ENCODE peak calls at places on chromosomes 2 and 18, in six cellular contexts. U is neural progenitor cell; H is iris pigment epithelial cell; S is amygdala; T is fibroblast of gingiva; M is naive thymus-derived CD8-positive, alpha-beta T cell. L is an unnamed sample.

GRCh38 chr18:80023173-80023572 is 11.1 kb upstream of the RBFA start:
- DNase-seq in U (peak; percentile 15), H (no peak), S (no peak), T (no peak), M (no peak), L (no peak)

GRCh38 chr2:160052524-160052923 is 9.9 kb downstream of the PLA2R1 start:
- DNase-seq in U (no peak), H (no peak), S (no peak), T (no peak), M (no peak), L (no peak)

GRCh38 chr2:145764631-145765030 is 1244.7 kb upstream of the ZEB2 start:
- DNase-seq in U (no peak), H (no peak), S (no peak), T (peak; percentile 79), M (no peak), L (no peak)

GRCh38 chr2:33583194-33583938 is 15.7 kb downstream of the FAM98A start:
- DNase-seq in U (peak; percentile 53), H (peak; percentile 32), S (no peak), T (peak; percentile 24), M (peak; percentile 40), L (no peak)

GRCh38 chr18:59005266-59005665 is 134.4 kb upstream of the SEC11C start:
- DNase-seq in U (no peak), H (peak; percentile 55), S (no peak), T (peak; percentile 89), M (no peak), L (no peak)

GRCh38 chr18:46336278-46337205 is 232.4 kb downstream of the HAUS1 start:
- DNase-seq in U (no peak), H (no peak), S (no peak), T (no peak), M (no peak), L (no peak)

GRCh38 chr2:168687314-168687713 is 115.1 kb upstream of the NOSTRIN start:
- DNase-seq in U (peak; percentile 21), H (peak; percentile 33), S (no peak), T (peak; percentile 12), M (peak; percentile 40), L (no peak)

GRCh38 chr2:55419514-55420243 is at the start of gene CCDC88A:
- DNase-seq in U (peak; percentile 98), H (peak; percentile 99), S (peak; percentile 87), T (peak; percentile 100), M (peak; percentile 85), L (peak; percentile 99)

GRCh38 chr18:457120-457519 is 43.4 kb downstream of the COLEC12 start:
- DNase-seq in U (peak; percentile 53), H (peak; percentile 73), S (no peak), T (peak; percentile 96), M (no peak), L (no peak)

GRCh38 chr2:143125647-143126046 is 3.6 kb upstream of the ARHGAP15 start:
- DNase-seq in U (no peak), H (no peak), S (no peak), T (no peak), M (no peak), L (no peak)

GRCh38 chr2:57330447-57330846 is 716.2 kb upstream of the VRK2 start:
- DNase-seq in U (no peak), H (peak; percentile 39), S (no peak), T (no peak), M (no peak), L (no peak)

GRCh38 chr2:150889141-150889540 is 372.5 kb downstream of the RBM43 start:
- DNase-seq in U (no peak), H (no peak), S (no peak), T (no peak), M (no peak), L (no peak)

GRCh38 chr2:188668017-188668663 is 306.0 kb upstream of the COL3A1 start:
- DNase-seq in U (no peak), H (peak; percentile 99), S (no peak), T (peak; percentile 94), M (no peak), L (no peak)

GRCh38 chr2:54683596-54683995 is 39.9 kb upstream of the EML6 start:
- DNase-seq in U (no peak), H (no peak), S (no peak), T (no peak), M (no peak), L (no peak)

GRCh38 chr2:17857016-17857415 is 21.5 kb upstream of the KCNS3 start:
- DNase-seq in U (no peak), H (peak; percentile 28), S (peak; percentile 4), T (no peak), M (no peak), L (no peak)

GRCh38 chr2:30366199-30366691 is 80.8 kb upstream of the LCLAT1 start:
- DNase-seq in U (no peak), H (peak; percentile 21), S (no peak), T (no peak), M (peak; percentile 50), L (no peak)

GRCh38 chr18:67514901-67515540 is 1.5 kb downstream of the DSEL start:
- DNase-seq in U (no peak), H (peak; percentile 58), S (no peak), T (no peak), M (peak; percentile 21), L (no peak)

GRCh38 chr2:144670080-144670479 is 150.2 kb upstream of the ZEB2 start:
- DNase-seq in U (no peak), H (no peak), S (no peak), T (no peak), M (no peak), L (no peak)

GRCh38 chr18:37299471-37300304 is 265.9 kb downstream of the CELF4 start:
- DNase-seq in U (no peak), H (peak; percentile 96), S (peak; percentile 49), T (peak; percentile 89), M (no peak), L (peak; percentile 76)

GRCh38 chr2:127572841-127573240 is 37.4 kb downstream of the MYO7B start:
- DNase-seq in U (no peak), H (no peak), S (no peak), T (no peak), M (no peak), L (no peak)

GRCh38 chr18:48605408-48605845 is 66.6 kb downstream of the CTIF start:
- DNase-seq in U (peak; percentile 84), H (peak; percentile 43), S (no peak), T (no peak), M (no peak), L (no peak)

GRCh38 chr2:156110890-156111289 is 221.6 kb downstream of the NR4A2 start:
- DNase-seq in U (peak; percentile 56), H (no peak), S (no peak), T (no peak), M (peak; percentile 16), L (no peak)

GRCh38 chr2:19796036-19796703 is 105.6 kb downstream of the TTC32 start:
- DNase-seq in U (no peak), H (no peak), S (no peak), T (peak; percentile 96), M (no peak), L (no peak)

GRCh38 chr2:182784777-182785176 is 68.7 kb downstream of the DNAJC10 start:
- DNase-seq in U (peak; percentile 44), H (peak; percentile 60), S (no peak), T (peak; percentile 41), M (no peak), L (no peak)

GRCh38 chr2:101435011-101435862 is 39.7 kb downstream of the RFX8 start:
- DNase-seq in U (peak; percentile 93), H (peak; percentile 44), S (no peak), T (peak; percentile 70), M (no peak), L (peak; percentile 77)

GRCh38 chr2:215692387-215693079 is 256.7 kb upstream of the FN1 start:
- DNase-seq in U (no peak), H (peak; percentile 60), S (no peak), T (no peak), M (no peak), L (no peak)

GRCh38 chr2:20221939-20222768 is 2.8 kb downstream of the SDC1 start:
- DNase-seq in U (no peak), H (no peak), S (no peak), T (no peak), M (no peak), L (no peak)

GRCh38 chr2:18426174-18426573 is 134.3 kb downstream of the RDH14 start:
- DNase-seq in U (no peak), H (peak; percentile 26), S (no peak), T (no peak), M (no peak), L (no peak)

GRCh38 chr2:80670763-80671162 is 366.2 kb upstream of the LRRTM1 start:
- DNase-seq in U (no peak), H (no peak), S (no peak), T (no peak), M (no peak), L (no peak)

GRCh38 chr18:37701967-37702366 is 136.4 kb upstream of the CELF4 start:
- DNase-seq in U (no peak), H (no peak), S (no peak), T (no peak), M (no peak), L (no peak)

GRCh38 chr2:68994864-68995263 is 18.1 kb upstream of the ANTXR1 start:
- DNase-seq in U (no peak), H (peak; percentile 43), S (no peak), T (peak; percentile 76), M (no peak), L (no peak)

GRCh38 chr2:20050712-20051517 is 513 bp downstream of the LAPTM4A start:
- DNase-seq in U (peak; percentile 87), H (peak; percentile 68), S (peak; percentile 54), T (peak; percentile 75), M (no peak), L (peak; percentile 66)

GRCh38 chr2:42741140-42741539 is 22.8 kb downstream of the OXER1 start:
- DNase-seq in U (no peak), H (no peak), S (no peak), T (no peak), M (no peak), L (no peak)

GRCh38 chr2:143030127-143030526 is 99.1 kb upstream of the ARHGAP15 start:
- DNase-seq in U (no peak), H (peak; percentile 69), S (no peak), T (no peak), M (no peak), L (no peak)